ENCODE peak calls at places on chromosomes 5 and 9, in ten cellular contexts. L is NCI-H1930, N is LNCaP clone FGC, G is M059J, Q is HFFc6, O is HS-5, X is neuronal stem cell, I is RCC 7860, A is NCI-H345, H is AG08395. P is an unnamed sample.

GRCh38 chr5:67793966-67794365 is 421.6 kb upstream of the PIK3R1 start:
- DNase-seq in L (no peak), G (no peak), N (no peak), X (no peak), I (no peak), Q (no peak), A (no peak), H (no peak), O (no peak), P (no peak)

GRCh38 chr5:68265822-68266395 is 50.4 kb downstream of the PIK3R1 start:
- DNase-seq in H (no peak), A (no peak), O (no peak), N (no peak), X (no peak), L (no peak), Q (no peak), G (no peak), I (no peak), P (no peak)

GRCh38 chr5:149995385-149996085 is 4.9 kb downstream of the TIGD6 start:
- DNase-seq in A (no peak), L (no peak), O (no peak), H (no peak), I (no peak), N (peak), G (no peak), Q (no peak), X (no peak), P (no peak)

GRCh38 chr5:150213530-150213929 is 23.7 kb downstream of the SLC6A7 start:
- DNase-seq in N (no peak), X (no peak), O (no peak), A (no peak), I (no peak), L (no peak), G (no peak), Q (no peak), H (peak), P (no peak)

GRCh38 chr9:77085416-77085815 is 66.0 kb downstream of the FOXB2 start:
- DNase-seq in N (no peak), L (no peak), G (peak), A (no peak), I (no peak), H (no peak), X (no peak), O (no peak), Q (peak), P (no peak)

GRCh38 chr5:112975721-112976431 is 722 bp upstream of the DCP2 start:
- DNase-seq in L (no peak), O (no peak), I (no peak), G (no peak), Q (no peak), H (no peak), N (no peak), A (no peak), X (no peak), P (no peak)

GRCh38 chr5:59799668-59800374 is 93.7 kb downstream of the PDE4D start:
- DNase-seq in O (peak), L (peak), I (peak), G (peak), H (peak), Q (peak), X (peak), A (peak), N (peak), P (peak)

GRCh38 chr9:27247756-27248155 is 49.2 kb downstream of the EQTN start:
- DNase-seq in G (peak), X (peak), H (peak), N (peak), O (peak), L (no peak), A (no peak), I (no peak), Q (peak), P (peak)

GRCh38 chr5:149853019-149853648 is 91.5 kb downstream of the PDE6A start:
- DNase-seq in H (peak), I (peak), O (no peak), G (peak), X (peak), A (peak), N (peak), Q (peak), L (peak), P (peak)

GRCh38 chr9:90826326-90827020 is 24.9 kb downstream of the SYK start:
- DNase-seq in G (no peak), N (no peak), A (no peak), Q (no peak), I (no peak), X (no peak), H (no peak), L (no peak), O (no peak), P (no peak)